ENCODE peak calls at places on chromosomes 5 and 9, in five cellular contexts. T is HT1080, N is stomach, H is GM23248, Z is T-cell. D is an unnamed sample.

GRCh38 chr9:68530618-68531017 is 10.1 kb downstream of the TMEM252 start:
- DNase-seq in T (peak), N (peak), H (no peak), Z (no peak), D (no peak)

GRCh38 chr5:58923355-58923754 is 340.5 kb downstream of the RAB3C start:
- DNase-seq in T (no peak), N (no peak), H (no peak), Z (no peak), D (no peak)

GRCh38 chr9:99039388-99040182 is 65.3 kb upstream of the TGFBR1 start:
- DNase-seq in T (peak), N (no peak), H (peak), Z (no peak), D (no peak)

GRCh38 chr9:126233913-126234525 is 92.6 kb upstream of the MVB12B start:
- DNase-seq in T (no peak), N (no peak), H (no peak), Z (no peak), D (no peak)

GRCh38 chr9:111483419-111483861 is 743 bp downstream of the ECPAS start:
- DNase-seq in T (no peak), N (no peak), H (peak), Z (peak), D (peak)

GRCh38 chr5:160851481-160851880 is 530 bp downstream of the ATP10B start:
- DNase-seq in T (no peak), N (no peak), H (no peak), Z (no peak), D (no peak)

GRCh38 chr9:36037580-36038169 is 962 bp downstream of the RECK start:
- DNase-seq in T (peak), N (no peak), H (peak), Z (no peak), D (peak)

GRCh38 chr5:141740885-141741284 is 58.9 kb upstream of the ARAP3 start:
- DNase-seq in T (no peak), N (no peak), H (no peak), Z (no peak), D (no peak)

GRCh38 chr5:154753792-154754191 is 1.4 kb upstream of the LARP1 start:
- DNase-seq in T (peak), N (peak), H (peak), Z (no peak), D (peak)

GRCh38 chr9:133773889-133774655 is 35.9 kb upstream of the SARDH start:
- DNase-seq in T (no peak), N (no peak), H (no peak), Z (no peak), D (peak)

GRCh38 chr9:36877239-36877638 is 156.8 kb downstream of the PAX5 start:
- DNase-seq in T (no peak), N (no peak), H (no peak), Z (no peak), D (no peak)

D was measured in astrocyte of the hippocampus.